ENCODE peak calls at places on chromosomes 4 and X, in seven cellular contexts. N, D, S, O, H, U and W are unnamed samples.

GRCh38 chrX:109890300-109890699 is 112.6 kb upstream of the TMEM164 start:
- DNase-seq in N (no peak), D (no peak), S (no peak), O (no peak), H (no peak), U (no peak), W (no peak)

GRCh38 chr4:60611762-60612496 is 588.2 kb upstream of the ADGRL3 start:
- DNase-seq in N (peak; percentile 24), D (no peak), S (no peak), O (no peak), H (no peak), U (no peak), W (no peak)

GRCh38 chrX:70168238-70169188 is 8.8 kb upstream of the DGAT2L6 start:
- DNase-seq in N (peak; percentile 56), D (no peak), S (peak; percentile 43), O (no peak), H (no peak), U (no peak), W (no peak)

GRCh38 chr4:65839288-65839919 is 169.1 kb upstream of the EPHA5 start:
- DNase-seq in N (no peak), D (no peak), S (no peak), O (no peak), H (no peak), U (no peak), W (no peak)

GRCh38 chr4:3607690-3608514 is 75.7 kb upstream of the LRPAP1 start:
- DNase-seq in N (no peak), D (no peak), S (no peak), O (no peak), H (no peak), U (no peak), W (no peak)

GRCh38 chrX:113369056-113369455 is 528.4 kb upstream of the AMOT start:
- DNase-seq in N (peak; percentile 0), D (no peak), S (no peak), O (no peak), H (no peak), U (no peak), W (no peak)

GRCh38 chr4:150116506-150116905 is 38.3 kb downstream of the DCLK2 start:
- DNase-seq in N (no peak), D (no peak), S (no peak), O (no peak), H (no peak), U (no peak), W (no peak)

GRCh38 chr4:140103676-140104075 is 50.3 kb downstream of the MAML3 start:
- DNase-seq in N (no peak), D (no peak), S (no peak), O (no peak), H (peak; percentile 69), U (no peak), W (no peak)

GRCh38 chr4:3780347-3781171 is 14.4 kb downstream of the ADRA2C start:
- DNase-seq in N (no peak), D (no peak), S (peak; percentile 34), O (no peak), H (no peak), U (no peak), W (no peak)

GRCh38 chrX:11733614-11734013 is 24.4 kb upstream of the MSL3 start:
- DNase-seq in N (no peak), D (no peak), S (no peak), O (no peak), H (no peak), U (no peak), W (no peak)

GRCh38 chr4:151604238-151604637 is 156.6 kb downstream of the GATB start:
- DNase-seq in N (peak; percentile 26), D (no peak), S (peak; percentile 3), O (no peak), H (no peak), U (peak; percentile 6), W (no peak)

GRCh38 chrX:115031989-115032388 is 14.6 kb upstream of the IL13RA2 start:
- DNase-seq in N (no peak), D (no peak), S (no peak), O (no peak), H (no peak), U (no peak), W (no peak)

GRCh38 chrX:70476934-70477733 is 32.5 kb downstream of the DLG3 start:
- DNase-seq in N (peak; percentile 59), D (no peak), S (peak; percentile 23), O (peak; percentile 39), H (no peak), U (peak; percentile 34), W (no peak)

GRCh38 chr4:143700420-143701352 is at the start of gene FREM3:
- DNase-seq in N (peak; percentile 72), D (no peak), S (no peak), O (no peak), H (no peak), U (no peak), W (peak; percentile 19)

GRCh38 chr4:153169811-153170210 is 34.4 kb upstream of the TRIM2 start:
- DNase-seq in N (no peak), D (no peak), S (no peak), O (no peak), H (no peak), U (no peak), W (no peak)

GRCh38 chrX:43968347-43968746 is 4.8 kb downstream of the NDP start:
- DNase-seq in N (no peak), D (no peak), S (no peak), O (no peak), H (no peak), U (no peak), W (no peak)

GRCh38 chr4:3497095-3497494 is 34.0 kb downstream of the DOK7 start:
- DNase-seq in N (no peak), D (no peak), S (no peak), O (no peak), H (no peak), U (no peak), W (no peak)

GRCh38 chr4:6368096-6368495 is 98.4 kb downstream of the WFS1 start:
- DNase-seq in N (no peak), D (no peak), S (no peak), O (no peak), H (no peak), U (no peak), W (no peak)

GRCh38 chrX:82816572-82816971 is 691.5 kb upstream of the POU3F4 start:
- DNase-seq in N (no peak), D (no peak), S (no peak), O (no peak), H (no peak), U (no peak), W (no peak)

GRCh38 chr4:163495900-163496299 is 1.4 kb downstream of the TMA16 start:
- DNase-seq in N (no peak), D (no peak), S (no peak), O (no peak), H (peak; percentile 60), U (no peak), W (no peak)

GRCh38 chr4:5816101-5816500 is 76.8 kb downstream of the CRMP1 start:
- DNase-seq in N (no peak), D (no peak), S (no peak), O (no peak), H (no peak), U (no peak), W (no peak)

GRCh38 chrX:132909643-132910042 is 48.8 kb downstream of the HS6ST2 start:
- DNase-seq in N (no peak), D (no peak), S (no peak), O (no peak), H (no peak), U (peak; percentile 14), W (no peak)

GRCh38 chr4:105060628-105061027 is 86.0 kb upstream of the TET2 start:
- DNase-seq in N (no peak), D (no peak), S (no peak), O (no peak), H (peak; percentile 98), U (no peak), W (peak; percentile 31)

GRCh38 chr4:38021751-38022150 is 61.6 kb downstream of the PTTG2 start:
- DNase-seq in N (no peak), D (no peak), S (no peak), O (no peak), H (no peak), U (no peak), W (no peak)

GRCh38 chr4:38023347-38024202 is 63.4 kb downstream of the PTTG2 start:
- DNase-seq in N (no peak), D (no peak), S (no peak), O (no peak), H (no peak), U (no peak), W (no peak)

GRCh38 chr4:38025665-38026064 is 65.5 kb downstream of the PTTG2 start:
- DNase-seq in N (no peak), D (no peak), S (no peak), O (no peak), H (no peak), U (no peak), W (no peak)

GRCh38 chr4:38026138-38026740 is 66.0 kb downstream of the PTTG2 start:
- DNase-seq in N (no peak), D (no peak), S (no peak), O (no peak), H (no peak), U (no peak), W (no peak)

DNA sequence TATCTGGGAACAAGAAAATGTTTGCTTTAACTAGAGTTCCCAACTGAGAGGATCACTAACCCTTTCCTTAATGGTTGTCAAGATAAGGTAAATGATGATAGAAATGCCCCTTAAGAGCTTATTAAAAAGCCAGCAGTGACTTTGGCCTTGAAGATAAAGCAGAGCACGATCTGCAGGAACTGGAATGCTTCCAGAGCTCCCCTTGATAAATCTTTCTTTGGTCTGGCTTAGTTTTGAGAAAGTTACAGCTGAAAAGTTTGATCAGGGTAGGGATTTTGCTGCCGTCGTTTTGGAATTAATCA is 64.0 kb downstream of the PTTG2 start:
- DNase-seq in N (no peak), D (no peak), S (peak; percentile 11), O (no peak), H (no peak), U (no peak), W (no peak)
- TF ChIP-seq POLR2AphosphoS5 in N (no peak), D (no peak), S (no peak), O (no peak), H (no peak), U (no peak), W (no peak)

DNA sequence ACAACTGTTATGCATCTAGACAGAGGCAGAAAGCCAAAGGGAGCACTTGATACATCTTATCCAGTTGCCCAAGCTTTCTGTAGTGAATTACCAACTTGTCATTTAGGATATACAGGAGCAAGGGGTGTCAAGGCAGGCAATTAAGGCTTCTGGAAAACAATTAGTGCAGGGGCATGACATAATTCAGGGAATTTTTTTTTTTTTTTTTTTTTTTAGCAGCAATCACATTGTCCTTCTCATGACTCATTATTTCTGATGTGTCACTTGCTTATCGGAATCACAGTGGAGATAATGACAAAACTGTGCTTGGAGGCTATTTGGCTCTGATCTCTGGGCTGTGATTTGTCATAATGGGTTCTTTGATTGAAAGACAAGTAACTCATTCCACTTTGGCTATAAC is 259.5 kb downstream of the ARHGAP24 start:
- DNase-seq in N (no peak), D (no peak), S (no peak), O (no peak), H (no peak), U (no peak), W (no peak)
- TF ChIP-seq POLR2AphosphoS5 in N (no peak), D (no peak), S (no peak), O (peak; percentile 25), H (no peak), U (no peak), W (no peak)

GRCh38 chr4:8202526-8203375 is 3.7 kb downstream of the SH3TC1 start:
- DNase-seq in N (no peak), D (no peak), S (no peak), O (no peak), H (no peak), U (no peak), W (no peak)
- TF ChIP-seq POLR2AphosphoS5 in N (no peak), D (no peak), S (no peak), O (no peak), H (no peak), U (no peak), W (no peak)

GRCh38 chrX:19863237-19864223 is 23.9 kb downstream of the SH3KBP1 start:
- DNase-seq in N (no peak), D (no peak), S (no peak), O (no peak), H (peak; percentile 88), U (no peak), W (no peak)
- TF ChIP-seq POLR2AphosphoS5 in N (no peak), D (no peak), S (no peak), O (no peak), H (no peak), U (no peak), W (no peak)